ENCODE peak calls at places on chromosomes 6 and 20, in six cellular contexts. B, V, S, D, X and G are unnamed samples.

GRCh38 chr6:83467620-83468036 is 36.8 kb upstream of the ME1 start:
- DNase-seq in B (no peak), V (no peak), S (no peak), D (no peak), X (peak; percentile 18), G (no peak)

GRCh38 chr6:115901896-115902295 is 158.8 kb downstream of the FRK start:
- DNase-seq in B (no peak), V (no peak), S (no peak), D (no peak), X (no peak), G (no peak)

GRCh38 chr6:30683137-30683979 is 3.1 kb downstream of the PPP1R18 start:
- DNase-seq in B (no peak), V (no peak), S (no peak), D (no peak), X (no peak), G (no peak)

GRCh38 chr20:37519508-37520416 is 1.3 kb upstream of the NNAT start:
- DNase-seq in B (no peak), V (no peak), S (no peak), D (no peak), X (no peak), G (peak; percentile 43)

GRCh38 chr6:154408906-154409500 is 52.4 kb upstream of the IPCEF1 start:
- DNase-seq in B (peak; percentile 64), V (peak; percentile 41), S (peak; percentile 38), D (peak; percentile 49), X (no peak), G (peak; percentile 66)

GRCh38 chr6:85406641-85407075 is 43.2 kb upstream of the NT5E start:
- DNase-seq in B (no peak), V (no peak), S (no peak), D (no peak), X (no peak), G (no peak)

GRCh38 chr6:24865161-24865560 is 66.4 kb upstream of the ARMH2 start:
- DNase-seq in B (no peak), V (no peak), S (no peak), D (no peak), X (no peak), G (no peak)

GRCh38 chr6:116536216-116536621 is 9.3 kb downstream of the TRAPPC3L start:
- DNase-seq in B (peak; percentile 68), V (peak; percentile 81), S (peak; percentile 12), D (peak; percentile 64), X (no peak), G (peak; percentile 74)

GRCh38 chr6:108482559-108482958 is 78.2 kb upstream of the FOXO3 start:
- DNase-seq in B (no peak), V (no peak), S (no peak), D (no peak), X (no peak), G (no peak)

GRCh38 chr20:34574426-34574825 is 15.9 kb downstream of the MAP1LC3A start:
- DNase-seq in B (no peak), V (no peak), S (no peak), D (no peak), X (no peak), G (no peak)

GRCh38 chr6:26017567-26017966 is 55.0 kb downstream of the TRIM38 start:
- DNase-seq in B (peak; percentile 88), V (peak; percentile 80), S (peak; percentile 97), D (peak; percentile 90), X (peak; percentile 63), G (peak; percentile 90)

GRCh38 chr6:52741872-52742271 is 21.4 kb downstream of the GSTA2 start:
- DNase-seq in B (no peak), V (no peak), S (no peak), D (no peak), X (no peak), G (no peak)

GRCh38 chr6:125156496-125156895 is 2.9 kb downstream of the TPD52L1 start:
- DNase-seq in B (no peak), V (no peak), S (no peak), D (no peak), X (no peak), G (no peak)

GRCh38 chr6:332671-333070 is 40.4 kb downstream of the DUSP22 start:
- DNase-seq in B (peak; percentile 82), V (peak; percentile 66), S (no peak), D (peak; percentile 25), X (no peak), G (peak; percentile 24)